ENCODE peak calls at places on chromosomes 13 and 19, in seven cellular contexts. C is NCI-H2081; L is activated naive CD8-positive, alpha-beta T cell treated with anti-CD3 and anti-CD28 coated beads for 36 hours; F is effector CD4-positive, alpha-beta T cell; N is Calu3; V is pancreas; S is ELR. B is an unnamed sample.

GRCh38 chr13:65378943-65379519 is 1851.1 kb downstream of the PCDH9 start:
- DNase-seq in V (no peak), L (no peak), N (no peak), C (no peak), S (peak), F (no peak), B (no peak)

GRCh38 chr13:112079696-112080095 is 12.7 kb downstream of the SOX1 start:
- DNase-seq in S (no peak), N (peak), L (no peak), C (no peak), V (no peak), F (no peak), B (no peak)

GRCh38 chr13:96898212-96898611 is 96.1 kb downstream of the OXGR1 start:
- DNase-seq in N (no peak), L (no peak), C (no peak), V (no peak), F (no peak), S (peak), B (no peak)

GRCh38 chr19:47509170-47509847 is 5.6 kb downstream of the NAPA start:
- DNase-seq in F (no peak), V (no peak), L (no peak), C (no peak), N (no peak), S (no peak), B (no peak)

GRCh38 chr13:29131881-29132668 is 311.9 kb downstream of the MTUS2 start:
- DNase-seq in S (no peak), V (no peak), L (no peak), C (no peak), N (no peak), F (no peak), B (no peak)

GRCh38 chr19:24140099-24140498 is 53.1 kb downstream of the ZNF254 start:
- DNase-seq in L (no peak), S (peak), C (no peak), N (no peak), V (no peak), F (no peak), B (no peak)

GRCh38 chr13:74248477-74248876 is 114.3 kb upstream of the KLF12 start:
- DNase-seq in N (no peak), C (no peak), V (no peak), S (no peak), F (no peak), L (no peak), B (no peak)

GRCh38 chr19:18940791-18941627 is at the start of gene HOMER3:
- DNase-seq in C (peak), S (peak), F (peak), V (peak), L (peak), N (peak), B (peak)

GRCh38 chr19:11166281-11167142 is 10.9 kb upstream of the SPC24 start:
- DNase-seq in F (no peak), S (peak), L (no peak), N (no peak), C (no peak), V (no peak), B (no peak)

GRCh38 chr13:113650275-113650674 is 7.7 kb downstream of the ATP4B start:
- DNase-seq in C (no peak), V (no peak), L (no peak), S (no peak), N (no peak), F (no peak), B (no peak)

GRCh38 chr13:33351324-33351723 is 65.8 kb upstream of the STARD13 start:
- DNase-seq in F (no peak), V (no peak), S (peak), L (no peak), C (no peak), N (peak), B (no peak)

GRCh38 chr19:5333581-5334365 is 6.8 kb downstream of the PTPRS start:
- DNase-seq in C (no peak), V (no peak), N (no peak), L (no peak), F (no peak), S (no peak), B (no peak)

GRCh38 chr19:47274071-47274890 is at the start of gene INAFM1:
- DNase-seq in C (peak), V (peak), N (peak), F (peak), S (peak), L (peak), B (peak)

GRCh38 chr13:71290963-71291937 is 575.8 kb downstream of the DACH1 start:
- DNase-seq in N (peak), S (peak), V (no peak), F (peak), L (peak), C (no peak), B (no peak)

GRCh38 chr19:35142531-35143230 is 374 bp upstream of the FXYD7 start:
- DNase-seq in S (peak), F (peak), N (peak), V (peak), L (peak), C (no peak), B (peak)

GRCh38 chr13:75222031-75222430 is 259.9 kb downstream of the TBC1D4 start:
- DNase-seq in S (peak), F (no peak), V (no peak), L (no peak), C (no peak), N (no peak), B (no peak)

GRCh38 chr19:55459950-55460657 is 1.3 kb downstream of the ISOC2 start:
- DNase-seq in S (peak), V (no peak), L (no peak), F (no peak), C (no peak), N (no peak), B (no peak)

GRCh38 chr13:76500894-76501293 is 385.3 kb downstream of the KCTD12 start:
- DNase-seq in F (no peak), N (no peak), V (no peak), C (no peak), S (no peak), L (no peak), B (no peak)

GRCh38 chr19:56403261-56403660 is 871 bp upstream of the ZNF583 start:
- DNase-seq in C (no peak), F (no peak), L (no peak), S (peak), N (no peak), V (no peak), B (no peak)

GRCh38 chr13:31773538-31773937 is 34.2 kb downstream of the RXFP2 start:
- DNase-seq in V (no peak), F (no peak), C (no peak), L (no peak), N (no peak), S (peak), B (no peak)

GRCh38 chr19:55678121-55678671 is 3.2 kb downstream of the EPN1 start:
- DNase-seq in N (no peak), C (no peak), F (no peak), L (no peak), S (no peak), V (peak), B (no peak)

GRCh38 chr19:10419646-10420443 is 493 bp upstream of the PDE4A start:
- DNase-seq in F (no peak), V (peak), L (peak), C (peak), N (no peak), S (peak), B (peak)

GRCh38 chr19:48630289-48631036 is 6.7 kb downstream of the DBP start:
- DNase-seq in C (no peak), L (no peak), V (peak), N (no peak), F (no peak), S (no peak), B (no peak)

GRCh38 chr13:72716776-72717175 is 10.7 kb downstream of the MZT1 start:
- DNase-seq in L (no peak), V (no peak), C (no peak), S (no peak), F (no peak), N (no peak), B (no peak)

GRCh38 chr19:43624933-43625332 is 5.5 kb upstream of the ZNF428 start:
- DNase-seq in V (peak), N (no peak), C (no peak), S (no peak), F (peak), L (peak), B (peak)

B was measured in activated gamma-delta T cell.